ENCODE peak calls at places on chromosomes 11 and 22, in five cellular contexts. R is right atrium auricular region, Y is GM23338, M is ovary, N is endodermal cell. A is an unnamed sample. For H3K27me3, the result is how much of the 10 kb centered on the place peaks cover.

GRCh38 chr11:72041364-72042058 is 38.8 kb downstream of the NUMA1 start:
- DNase-seq in N (peak), Y (peak), M (peak), R (peak), A (peak)

GRCh38 chr11:75814369-75814685 is 683 bp upstream of the UVRAG start:
- DNase-seq in R (no peak), M (no peak), N (no peak), Y (no peak), A (no peak)

GRCh38 chr11:67356867-67357561 is 3.7 kb upstream of the POLD4 start:
- DNase-seq in R (peak), N (peak), Y (peak), M (peak), A (peak)

GRCh38 chr22:29348956-29349355 is 33.5 kb upstream of the RASL10A start:
- DNase-seq in Y (no peak), R (no peak), M (no peak), N (no peak), A (no peak)

GRCh38 chr11:66856496-66857233 is at the start of gene LRFN4:
- DNase-seq in Y (peak), R (no peak), N (no peak), M (no peak), A (peak)

GRCh38 chr11:77569671-77570070 is 20.1 kb upstream of the AQP11 start:
- DNase-seq in N (no peak), M (no peak), R (no peak), Y (no peak), A (no peak)

GRCh38 chr22:37498289-37498909 is 12.2 kb upstream of the MFNG start:
- DNase-seq in M (no peak), R (no peak), N (peak), Y (peak), A (peak)

GRCh38 chr11:1841511-1842148 is 2.8 kb downstream of the TNNI2 start:
- DNase-seq in Y (no peak), R (no peak), N (no peak), M (no peak), A (no peak)

GRCh38 chr11:2527621-2528291 is 82.9 kb downstream of the KCNQ1 start:
- DNase-seq in M (peak), N (peak), R (no peak), Y (no peak), A (peak)

GRCh38 chr11:2933376-2934056 is 4.3 kb upstream of the PHLDA2 start:
- DNase-seq in N (peak), M (peak), Y (peak), R (peak), A (no peak)

GRCh38 chr11:1271406-1271805 is 38.0 kb downstream of the TOLLIP start:
- DNase-seq in Y (no peak), M (no peak), N (no peak), R (no peak), A (no peak)

GRCh38 chr11:76724162-76724768 is 53.7 kb upstream of the LRRC32 start:
- DNase-seq in M (no peak), N (peak), R (no peak), Y (peak), A (no peak)

GRCh38 chr11:58494096-58494495 is 13.8 kb downstream of the OR5B21 start:
- DNase-seq in Y (no peak), N (no peak), M (no peak), R (no peak), A (no peak)

GRCh38 chr22:23565288-23565941 is 14.7 kb downstream of the IGLL1 start:
- DNase-seq in N (peak), R (no peak), M (no peak), Y (peak), A (peak)

GRCh38 chr11:11072067-11072466 is 214.2 kb upstream of the ZBED5 start:
- DNase-seq in M (no peak), N (peak), R (no peak), Y (peak), A (no peak)

GRCh38 chr11:16989554-16989953 is 24.7 kb downstream of the PLEKHA7 start:
- DNase-seq in M (no peak), N (no peak), R (no peak), Y (no peak), A (no peak)

GRCh38 chr11:11866203-11866602 is 24.4 kb downstream of the USP47 start:
- DNase-seq in M (no peak), Y (no peak), R (no peak), N (no peak), A (no peak)

GRCh38 chr11:10322401-10322800 is 17.5 kb downstream of the ADM start:
- DNase-seq in R (no peak), N (no peak), Y (no peak), M (no peak), A (no peak)

GRCh38 chr11:119518746-119519382 is 95.9 kb upstream of the THY1 start:
- DNase-seq in M (peak), Y (peak), R (no peak), N (peak), A (no peak)

GRCh38 chr11:72758690-72759389 is 6.6 kb upstream of the ARAP1 start:
- DNase-seq in M (peak), N (no peak), R (no peak), Y (no peak), A (no peak)

GRCh38 chr11:124896821-124897391 is 759 bp downstream of the ROBO4 start:
- DNase-seq in N (no peak), R (no peak), Y (no peak), M (peak), A (no peak)

GRCh38 chr11:124893781-124894401 is 3.8 kb downstream of the ROBO4 start:
- DNase-seq in Y (no peak), N (no peak), M (no peak), R (peak), A (no peak)

GRCh38 chr11:124896071-124896750 is 1.5 kb downstream of the ROBO4 start:
- DNase-seq in R (no peak), N (no peak), M (peak), Y (no peak), A (no peak)

GRCh38 chr11:124894606-124895430 is 2.8 kb downstream of the ROBO4 start:
- DNase-seq in N (no peak), Y (no peak), R (no peak), M (no peak), A (no peak)

DNA sequence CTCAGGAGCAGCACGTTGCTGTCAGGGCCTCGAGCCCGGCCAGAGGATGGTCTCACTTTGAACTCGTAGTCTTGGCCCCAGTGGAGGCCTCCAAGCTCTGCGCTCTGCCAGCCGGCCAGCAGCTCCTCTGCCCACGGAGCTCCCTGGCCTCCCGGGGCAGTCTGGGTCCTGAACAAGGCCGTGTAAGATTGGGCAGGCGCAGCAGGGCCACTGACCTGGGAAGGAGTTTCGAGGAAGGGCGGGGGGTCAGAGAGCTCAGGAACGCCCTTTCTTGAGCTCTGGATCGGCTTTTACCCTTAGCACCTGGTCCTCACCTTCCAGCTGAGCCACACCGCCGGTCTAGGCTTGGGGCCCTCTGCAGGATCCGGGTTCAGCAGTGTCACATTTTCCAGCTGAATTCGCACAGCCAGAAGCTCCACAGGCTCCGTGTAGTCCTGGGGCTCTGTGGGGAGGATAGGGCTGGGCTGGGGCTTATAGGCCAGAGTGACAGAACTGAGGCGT is 2.1 kb downstream of the ROBO4 start:
- DNase-seq in R (no peak), N (peak), Y (no peak), M (no peak), A (no peak)
- H3K4me3 ChIP-seq in R (peak), N (no peak), Y (no peak), M (no peak), A (no peak)

DNA sequence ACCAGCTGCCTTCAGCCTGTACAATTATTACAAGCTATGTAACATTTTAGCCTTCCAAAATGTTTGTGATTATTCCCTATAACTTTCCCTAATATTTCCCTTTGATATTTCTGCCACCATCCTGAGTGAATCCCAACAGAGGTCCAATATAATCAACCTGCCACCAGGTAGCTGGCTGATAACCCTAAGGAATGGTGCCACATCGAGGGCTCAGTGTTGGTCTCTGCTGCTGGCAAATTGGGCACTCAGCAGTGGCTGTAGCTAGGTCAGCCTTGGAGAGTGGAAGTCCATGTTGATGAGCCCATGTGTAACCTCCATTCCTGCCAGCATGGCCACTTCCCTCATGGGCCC is 121.2 kb downstream of the ZNF280B start:
- DNase-seq in Y (no peak), R (no peak), M (no peak), N (no peak), A (no peak)
- H3K27me3 ChIP-seq in Y (half or more), R (under half), M (under half), N (half or more), A (under half)

GRCh38 chr11:46119352-46120216 is 1.7 kb downstream of the PHF21A start:
- DNase-seq in N (peak), M (peak), Y (peak), R (no peak), A (peak)

GRCh38 chr11:46119053-46119351 is 2.3 kb downstream of the PHF21A start:
- DNase-seq in Y (no peak), R (no peak), N (no peak), M (no peak), A (no peak)

GRCh38 chr11:46116007-46116711 is 5.1 kb downstream of the PHF21A start:
- DNase-seq in N (no peak), Y (no peak), R (no peak), M (no peak), A (no peak)

GRCh38 chr11:46120361-46120710 is 918 bp downstream of the PHF21A start:
- DNase-seq in R (no peak), M (peak), Y (no peak), N (no peak), A (no peak)

DNA sequence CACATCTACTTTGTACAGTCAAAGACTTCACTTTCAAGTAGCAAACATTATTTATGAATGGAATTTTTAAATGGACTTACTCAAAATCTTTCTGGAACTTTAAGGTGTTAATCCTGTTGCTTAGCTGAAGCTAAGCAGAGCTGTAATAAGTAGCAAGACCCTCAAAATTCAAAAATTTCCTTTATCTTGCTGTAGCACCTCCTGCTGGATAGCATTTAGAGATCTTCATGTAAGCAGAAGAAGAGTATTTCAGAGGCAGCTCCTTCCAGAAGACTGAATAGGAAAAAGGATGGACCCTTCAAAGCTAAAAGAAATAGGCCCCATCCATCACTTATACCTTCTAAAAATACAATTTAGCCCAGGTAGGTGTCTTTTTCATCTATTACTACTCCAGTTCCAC is 3.4 kb downstream of the PHF21A start:
- DNase-seq in N (no peak), R (no peak), M (no peak), Y (peak), A (no peak)
- H3K4me3 ChIP-seq in N (peak), R (no peak), M (peak), Y (peak), A (peak)

GRCh38 chr22:21909871-21910270 is 42.4 kb upstream of the MAPK1 start:
- DNase-seq in N (no peak), R (no peak), Y (no peak), M (no peak), A (no peak)
- H3K27me3 ChIP-seq in N (under half), R (under half), Y (under half), M (under half), A (under half)

GRCh38 chr22:46053563-46054090 is 76.7 kb upstream of the WNT7B start:
- DNase-seq in N (no peak), M (peak), R (no peak), Y (no peak), A (peak)

GRCh38 chr22:46055176-46055850 is 78.4 kb upstream of the WNT7B start:
- DNase-seq in R (no peak), M (peak), N (peak), Y (no peak), A (peak)

GRCh38 chr22:46054091-46054877 is 77.3 kb upstream of the WNT7B start:
- DNase-seq in Y (no peak), M (peak), N (peak), R (no peak), A (peak)

GRCh38 chr22:46055851-46056168 is 78.8 kb upstream of the WNT7B start:
- DNase-seq in M (no peak), R (no peak), N (no peak), Y (no peak), A (no peak)

GRCh38 chr22:46054878-46055158 is 77.9 kb upstream of the WNT7B start:
- DNase-seq in R (no peak), N (no peak), Y (no peak), M (no peak), A (no peak)
- H3K4me3 ChIP-seq in R (peak), N (no peak), Y (no peak), M (peak), A (peak)

GRCh38 chr11:64629103-64629502 is 38.1 kb downstream of the SLC22A12 start:
- DNase-seq in M (no peak), R (no peak), Y (no peak), N (no peak), A (no peak)
- H3K27me3 ChIP-seq in M (under half), R (under half), Y (under half), N (under half), A (under half)

GRCh38 chr11:26333906-26334305 is 2.0 kb downstream of the ANO3 start:
- DNase-seq in M (no peak), N (no peak), Y (no peak), R (no peak), A (no peak)

GRCh38 chr11:26335903-26336302 is 4.0 kb downstream of the ANO3 start:
- DNase-seq in N (no peak), M (no peak), R (no peak), Y (no peak), A (no peak)

GRCh38 chr11:26332572-26332915 is 614 bp downstream of the ANO3 start:
- DNase-seq in M (no peak), Y (no peak), N (no peak), R (no peak), A (no peak)

GRCh38 chr11:26330255-26330654 is 1.7 kb upstream of the ANO3 start:
- DNase-seq in M (no peak), Y (no peak), N (no peak), R (no peak), A (no peak)

GRCh38 chr11:26331911-26332571 is at the start of gene ANO3:
- DNase-seq in N (peak), Y (peak), R (no peak), M (peak), A (peak)
- H3K4me3 ChIP-seq in N (peak), Y (peak), R (no peak), M (no peak), A (no peak)

GRCh38 chr11:74462009-74462408 is 5.3 kb downstream of the KCNE3 start:
- DNase-seq in Y (peak), M (peak), R (peak), N (peak), A (peak)

GRCh38 chr11:74460481-74461154 is 6.7 kb downstream of the KCNE3 start:
- DNase-seq in M (no peak), Y (peak), N (no peak), R (peak), A (no peak)

GRCh38 chr11:74460065-74460464 is 7.3 kb downstream of the KCNE3 start:
- DNase-seq in R (peak), M (no peak), Y (no peak), N (no peak), A (no peak)

GRCh38 chr11:74462631-74463030 is 4.7 kb downstream of the KCNE3 start:
- DNase-seq in N (peak), M (no peak), Y (no peak), R (peak), A (no peak)

GRCh38 chr11:74459584-74459983 is 7.8 kb downstream of the KCNE3 start:
- DNase-seq in N (no peak), Y (no peak), M (no peak), R (peak), A (no peak)
- H3K27me3 ChIP-seq in N (under half), Y (under half), M (under half), R (under half), A (under half)

A was measured in HAP-1.